ENCODE peak calls at places on chromosomes 12 and 14, in seven cellular contexts. One of them, this sample, is unnamed. For H3K9me3, the result is how much of the 10 kb centered on the place peaks cover.

GRCh38 chr14:94659953-94660946 is 48.1 kb downstream of the SERPINA3 start:
- DNase-seq in mammary epithelial cell: peak
- DNase-seq in PC-3: no peak
- DNase-seq in neural progenitor cell: no peak
- DNase-seq in GM23248: peak
- DNase-seq in HepG2: no peak
- DNase-seq in HCT116: no peak
- DNase-seq in this sample: no peak

GRCh38 chr12:58602736-58603135 is 317.6 kb downstream of the LRIG3 start:
- DNase-seq in mammary epithelial cell: no peak
- DNase-seq in PC-3: no peak
- DNase-seq in neural progenitor cell: no peak
- DNase-seq in GM23248: no peak
- DNase-seq in HepG2: no peak
- DNase-seq in HCT116: no peak
- DNase-seq in this sample: no peak

GRCh38 chr12:98406378-98406777 is 109.0 kb upstream of the TMPO start:
- DNase-seq in mammary epithelial cell: no peak
- DNase-seq in PC-3: no peak
- DNase-seq in neural progenitor cell: no peak
- DNase-seq in GM23248: no peak
- DNase-seq in HepG2: no peak
- DNase-seq in HCT116: no peak
- DNase-seq in this sample: no peak

GRCh38 chr12:62210422-62210821 is 49.8 kb upstream of the USP15 start:
- DNase-seq in mammary epithelial cell: no peak
- DNase-seq in PC-3: peak
- DNase-seq in neural progenitor cell: peak
- DNase-seq in GM23248: peak
- DNase-seq in HepG2: peak
- DNase-seq in HCT116: peak
- DNase-seq in this sample: peak

GRCh38 chr12:91877461-91878230 is 268.0 kb downstream of the BTG1 start:
- DNase-seq in mammary epithelial cell: peak
- DNase-seq in PC-3: no peak
- DNase-seq in neural progenitor cell: no peak
- DNase-seq in GM23248: no peak
- DNase-seq in HepG2: no peak
- DNase-seq in HCT116: no peak
- DNase-seq in this sample: no peak

GRCh38 chr12:114399664-114400211 is 6.2 kb downstream of the TBX5 start:
- DNase-seq in mammary epithelial cell: peak
- DNase-seq in PC-3: no peak
- DNase-seq in neural progenitor cell: peak
- DNase-seq in GM23248: peak
- DNase-seq in HepG2: no peak
- DNase-seq in HCT116: peak
- DNase-seq in this sample: no peak

GRCh38 chr14:53953002-53953827 is 3.4 kb downstream of the BMP4 start:
- DNase-seq in mammary epithelial cell: peak
- DNase-seq in PC-3: peak
- DNase-seq in neural progenitor cell: peak
- DNase-seq in GM23248: peak
- DNase-seq in HepG2: peak
- DNase-seq in HCT116: no peak
- DNase-seq in this sample: no peak

GRCh38 chr12:29051221-29051620 is 97.9 kb upstream of the FAR2 start:
- DNase-seq in mammary epithelial cell: no peak
- DNase-seq in PC-3: peak
- DNase-seq in neural progenitor cell: no peak
- DNase-seq in GM23248: peak
- DNase-seq in HepG2: no peak
- DNase-seq in HCT116: no peak
- DNase-seq in this sample: no peak

GRCh38 chr14:69037790-69038448 is 58.8 kb upstream of the ACTN1 start:
- DNase-seq in mammary epithelial cell: peak
- DNase-seq in PC-3: no peak
- DNase-seq in neural progenitor cell: no peak
- DNase-seq in GM23248: peak
- DNase-seq in HepG2: no peak
- DNase-seq in HCT116: no peak
- DNase-seq in this sample: no peak

GRCh38 chr12:59646636-59647035 is 50.8 kb downstream of the SLC16A7 start:
- DNase-seq in mammary epithelial cell: peak
- DNase-seq in PC-3: no peak
- DNase-seq in neural progenitor cell: no peak
- DNase-seq in GM23248: peak
- DNase-seq in HepG2: no peak
- DNase-seq in HCT116: no peak
- DNase-seq in this sample: no peak

GRCh38 chr12:58765653-58766554 is 154.4 kb downstream of the LRIG3 start:
- DNase-seq in mammary epithelial cell: no peak
- DNase-seq in PC-3: peak
- DNase-seq in neural progenitor cell: no peak
- DNase-seq in GM23248: peak
- DNase-seq in HepG2: peak
- DNase-seq in HCT116: no peak
- DNase-seq in this sample: no peak

GRCh38 chr12:5944688-5945070 is 380 bp downstream of the ANO2 start:
- DNase-seq in mammary epithelial cell: no peak
- DNase-seq in PC-3: no peak
- DNase-seq in neural progenitor cell: peak
- DNase-seq in GM23248: peak
- DNase-seq in HepG2: no peak
- DNase-seq in HCT116: no peak
- DNase-seq in this sample: no peak

GRCh38 chr12:105562727-105563072 is 232.2 kb downstream of the C12orf75 start:
- DNase-seq in mammary epithelial cell: peak
- DNase-seq in PC-3: no peak
- DNase-seq in neural progenitor cell: no peak
- DNase-seq in GM23248: no peak
- DNase-seq in HepG2: no peak
- DNase-seq in HCT116: no peak
- DNase-seq in this sample: no peak

GRCh38 chr12:93572712-93573551 is 457 bp downstream of the SOCS2 start:
- DNase-seq in mammary epithelial cell: peak
- DNase-seq in PC-3: peak
- DNase-seq in neural progenitor cell: peak
- DNase-seq in GM23248: peak
- DNase-seq in HepG2: no peak
- DNase-seq in HCT116: no peak
- DNase-seq in this sample: peak

GRCh38 chr14:77099425-77100167 is 1.5 kb downstream of the CIPC start:
- DNase-seq in mammary epithelial cell: peak
- DNase-seq in PC-3: peak
- DNase-seq in neural progenitor cell: no peak
- DNase-seq in GM23248: peak
- DNase-seq in HepG2: no peak
- DNase-seq in HCT116: no peak
- DNase-seq in this sample: no peak

GRCh38 chr12:63318313-63318712 is 167.3 kb upstream of the AVPR1A start:
- DNase-seq in mammary epithelial cell: no peak
- DNase-seq in PC-3: no peak
- DNase-seq in neural progenitor cell: no peak
- DNase-seq in GM23248: no peak
- DNase-seq in HepG2: no peak
- DNase-seq in HCT116: no peak
- DNase-seq in this sample: no peak

GRCh38 chr12:110533607-110534006 is 31.5 kb downstream of the RAD9B start:
- DNase-seq in mammary epithelial cell: no peak
- DNase-seq in PC-3: peak
- DNase-seq in neural progenitor cell: no peak
- DNase-seq in GM23248: no peak
- DNase-seq in HepG2: peak
- DNase-seq in HCT116: no peak
- DNase-seq in this sample: no peak

GRCh38 chr14:75562048-75562447 is 16.4 kb upstream of the FLVCR2 start:
- DNase-seq in mammary epithelial cell: peak
- DNase-seq in PC-3: peak
- DNase-seq in neural progenitor cell: no peak
- DNase-seq in GM23248: peak
- DNase-seq in HepG2: no peak
- DNase-seq in HCT116: no peak
- DNase-seq in this sample: no peak

GRCh38 chr12:40581889-40582288 is 110.3 kb upstream of the CNTN1 start:
- DNase-seq in mammary epithelial cell: no peak
- DNase-seq in PC-3: no peak
- DNase-seq in neural progenitor cell: no peak
- DNase-seq in GM23248: no peak
- DNase-seq in HepG2: no peak
- DNase-seq in HCT116: no peak
- DNase-seq in this sample: no peak

GRCh38 chr12:27343255-27344000 is 10.8 kb downstream of the BMAL2 start:
- DNase-seq in mammary epithelial cell: peak
- DNase-seq in PC-3: peak
- DNase-seq in neural progenitor cell: no peak
- DNase-seq in GM23248: peak
- DNase-seq in HepG2: no peak
- DNase-seq in HCT116: no peak
- DNase-seq in this sample: no peak

GRCh38 chr14:65229431-65230286 is 127.3 kb upstream of the MAX start:
- DNase-seq in mammary epithelial cell: peak
- DNase-seq in PC-3: no peak
- DNase-seq in neural progenitor cell: peak
- DNase-seq in GM23248: peak
- DNase-seq in HepG2: peak
- DNase-seq in HCT116: no peak
- DNase-seq in this sample: no peak

GRCh38 chr14:63853831-63854293 is 1.1 kb downstream of the SYNE2 start:
- DNase-seq in mammary epithelial cell: peak
- DNase-seq in PC-3: peak
- DNase-seq in neural progenitor cell: peak
- DNase-seq in GM23248: peak
- DNase-seq in HepG2: peak
- DNase-seq in HCT116: no peak
- DNase-seq in this sample: peak

GRCh38 chr12:68613209-68613904 is 2.7 kb downstream of the RAP1B start:
- DNase-seq in mammary epithelial cell: no peak
- DNase-seq in PC-3: no peak
- DNase-seq in neural progenitor cell: no peak
- DNase-seq in GM23248: no peak
- DNase-seq in HepG2: no peak
- DNase-seq in HCT116: no peak
- DNase-seq in this sample: no peak

GRCh38 chr12:53961025-53961761 is 6.5 kb downstream of the HOXC12 start:
- DNase-seq in mammary epithelial cell: no peak
- DNase-seq in PC-3: no peak
- DNase-seq in neural progenitor cell: peak
- DNase-seq in GM23248: no peak
- DNase-seq in HepG2: no peak
- DNase-seq in HCT116: no peak
- DNase-seq in this sample: no peak

DNA sequence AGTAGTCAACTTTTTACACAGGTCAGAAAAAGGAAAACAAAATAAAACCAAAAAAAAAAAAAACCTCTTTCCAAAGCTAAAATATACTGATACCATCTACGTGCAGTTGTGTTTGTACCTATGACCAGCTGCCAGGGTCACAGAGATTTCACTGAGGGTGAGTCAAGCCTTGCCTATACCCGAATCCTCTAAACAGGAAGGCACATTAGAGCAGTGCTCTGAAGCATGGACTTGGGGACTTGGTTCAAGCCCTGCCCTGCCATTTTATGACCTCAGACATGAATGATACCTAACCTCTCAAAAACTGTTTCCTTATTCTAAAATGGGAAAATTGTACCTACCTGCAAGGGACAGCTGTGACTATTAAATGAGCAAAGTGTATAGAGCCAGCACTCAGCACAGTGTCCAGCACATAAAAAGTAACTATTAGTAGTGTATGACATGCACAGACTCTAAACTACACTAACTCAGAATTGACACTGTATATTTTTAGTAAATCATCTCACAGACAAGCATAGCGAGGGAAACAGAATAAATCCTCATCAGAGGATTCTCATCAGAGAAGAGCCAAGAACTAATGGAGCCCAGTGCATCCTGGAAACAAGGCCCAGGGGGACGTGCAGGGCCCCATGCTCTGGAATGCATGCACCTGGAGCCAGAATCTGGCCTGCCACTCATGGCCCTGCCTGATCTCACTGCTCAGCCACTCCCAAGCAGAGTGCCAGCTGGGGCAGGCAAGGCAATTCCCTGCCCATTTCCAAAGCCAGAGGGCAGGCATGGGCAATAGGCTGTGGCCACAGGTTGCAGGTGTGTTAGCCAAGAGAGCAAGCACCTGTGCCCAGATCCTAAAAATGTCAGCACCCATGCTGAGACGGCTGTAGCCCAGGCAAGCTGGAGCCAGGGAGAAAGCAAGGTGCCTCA is 57.0 kb downstream of the NT5DC3 start:
- DNase-seq in mammary epithelial cell: peak
- DNase-seq in PC-3: peak
- DNase-seq in neural progenitor cell: no peak
- DNase-seq in GM23248: no peak
- DNase-seq in HepG2: no peak
- DNase-seq in HCT116: no peak
- DNase-seq in this sample: no peak
- TF ChIP-seq EZH2 in mammary epithelial cell: no peak
- TF ChIP-seq EZH2 in PC-3: no peak
- TF ChIP-seq EZH2 in neural progenitor cell: no peak
- TF ChIP-seq EZH2 in GM23248: no peak
- TF ChIP-seq EZH2 in HepG2: no peak
- TF ChIP-seq EZH2 in HCT116: no peak
- TF ChIP-seq EZH2 in this sample: no peak

GRCh38 chr12:31958601-31959000 is 614 bp upstream of the RESF1 start:
- DNase-seq in mammary epithelial cell: no peak
- DNase-seq in PC-3: no peak
- DNase-seq in neural progenitor cell: peak
- DNase-seq in GM23248: peak
- DNase-seq in HepG2: peak
- DNase-seq in HCT116: no peak
- DNase-seq in this sample: no peak
- H2AFZ ChIP-seq in mammary epithelial cell: peak
- H2AFZ ChIP-seq in PC-3: peak
- H2AFZ ChIP-seq in neural progenitor cell: peak
- H2AFZ ChIP-seq in GM23248: peak
- H2AFZ ChIP-seq in HepG2: peak
- H2AFZ ChIP-seq in HCT116: peak
- H2AFZ ChIP-seq in this sample: peak

DNA sequence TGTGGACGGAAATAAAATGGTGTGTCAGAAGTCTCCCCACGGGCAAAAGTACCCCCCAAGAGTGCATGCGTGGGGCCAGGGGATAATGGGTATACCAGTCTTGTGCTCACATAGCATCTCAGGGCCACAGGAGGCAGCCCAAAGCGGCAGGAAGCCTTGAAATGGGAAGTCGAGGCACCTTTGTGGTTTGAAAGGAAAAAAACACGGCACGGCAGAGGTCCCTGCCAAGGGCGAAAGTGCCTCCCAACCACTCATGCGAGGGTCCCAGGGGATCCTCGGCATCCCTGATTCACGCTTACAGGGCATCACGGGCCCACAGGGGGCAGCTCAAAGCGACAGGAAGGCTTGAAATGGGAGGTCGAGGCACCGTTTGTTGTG is 583.2 kb downstream of the ALG10 start:
- DNase-seq in mammary epithelial cell: no peak
- DNase-seq in PC-3: no peak
- DNase-seq in neural progenitor cell: no peak
- DNase-seq in GM23248: no peak
- DNase-seq in HepG2: no peak
- DNase-seq in HCT116: no peak
- DNase-seq in this sample: no peak
- H3K9me3 ChIP-seq in mammary epithelial cell: under half
- H3K9me3 ChIP-seq in PC-3: under half
- H3K9me3 ChIP-seq in neural progenitor cell: under half
- H3K9me3 ChIP-seq in GM23248: under half
- H3K9me3 ChIP-seq in HepG2: half or more
- H3K9me3 ChIP-seq in HCT116: under half
- H3K9me3 ChIP-seq in this sample: under half

GRCh38 chr12:85278598-85279448 is 1.2 kb upstream of the ALX1 start:
- DNase-seq in mammary epithelial cell: no peak
- DNase-seq in PC-3: no peak
- DNase-seq in neural progenitor cell: peak
- DNase-seq in GM23248: no peak
- DNase-seq in HepG2: no peak
- DNase-seq in HCT116: no peak
- DNase-seq in this sample: no peak
- TF ChIP-seq EZH2 in mammary epithelial cell: no peak
- TF ChIP-seq EZH2 in PC-3: no peak
- TF ChIP-seq EZH2 in neural progenitor cell: peak
- TF ChIP-seq EZH2 in GM23248: no peak
- TF ChIP-seq EZH2 in HepG2: no peak
- TF ChIP-seq EZH2 in HCT116: no peak
- TF ChIP-seq EZH2 in this sample: no peak

This sample was measured in DND-41.